ENCODE peak calls at places on chromosomes 3 and 15, in eight cellular contexts. One of them, this sample, is unnamed.

GRCh38 chr3:186381424-186382216 is 19.6 kb upstream of the DGKG start:
- DNase-seq in heart left ventricle: no peak
- DNase-seq in type B pancreatic cell: no peak
- DNase-seq in GM20000: no peak
- DNase-seq in omental fat pad: no peak
- DNase-seq in astrocyte of the spinal cord: no peak
- DNase-seq in AG09309: no peak
- DNase-seq in mesothelial cell of epicardium: no peak
- DNase-seq in this sample: no peak

GRCh38 chr3:146092230-146092629 is 68.8 kb downstream of the PLOD2 start:
- DNase-seq in heart left ventricle: no peak
- DNase-seq in type B pancreatic cell: no peak
- DNase-seq in GM20000: no peak
- DNase-seq in omental fat pad: no peak
- DNase-seq in astrocyte of the spinal cord: peak
- DNase-seq in AG09309: no peak
- DNase-seq in mesothelial cell of epicardium: no peak
- DNase-seq in this sample: no peak

GRCh38 chr3:148718982-148719862 is 21.5 kb downstream of the AGTR1 start:
- DNase-seq in heart left ventricle: no peak
- DNase-seq in type B pancreatic cell: no peak
- DNase-seq in GM20000: no peak
- DNase-seq in omental fat pad: no peak
- DNase-seq in astrocyte of the spinal cord: peak
- DNase-seq in AG09309: no peak
- DNase-seq in mesothelial cell of epicardium: no peak
- DNase-seq in this sample: no peak

GRCh38 chr3:187016639-187017345 is 86.5 kb downstream of the ST6GAL1 start:
- DNase-seq in heart left ventricle: no peak
- DNase-seq in type B pancreatic cell: no peak
- DNase-seq in GM20000: no peak
- DNase-seq in omental fat pad: no peak
- DNase-seq in astrocyte of the spinal cord: no peak
- DNase-seq in AG09309: no peak
- DNase-seq in mesothelial cell of epicardium: no peak
- DNase-seq in this sample: no peak

GRCh38 chr3:59246719-59247401 is 197.0 kb upstream of the CFAP20DC start:
- DNase-seq in heart left ventricle: no peak
- DNase-seq in type B pancreatic cell: no peak
- DNase-seq in GM20000: peak
- DNase-seq in omental fat pad: no peak
- DNase-seq in astrocyte of the spinal cord: no peak
- DNase-seq in AG09309: no peak
- DNase-seq in mesothelial cell of epicardium: no peak
- DNase-seq in this sample: no peak

GRCh38 chr15:77698481-77698880 is 65.8 kb upstream of the LINGO1 start:
- DNase-seq in heart left ventricle: no peak
- DNase-seq in type B pancreatic cell: no peak
- DNase-seq in GM20000: no peak
- DNase-seq in omental fat pad: no peak
- DNase-seq in astrocyte of the spinal cord: no peak
- DNase-seq in AG09309: no peak
- DNase-seq in mesothelial cell of epicardium: no peak
- DNase-seq in this sample: no peak

GRCh38 chr15:38129531-38130199 is 123.0 kb upstream of the SPRED1 start:
- DNase-seq in heart left ventricle: no peak
- DNase-seq in type B pancreatic cell: no peak
- DNase-seq in GM20000: peak
- DNase-seq in omental fat pad: peak
- DNase-seq in astrocyte of the spinal cord: peak
- DNase-seq in AG09309: peak
- DNase-seq in mesothelial cell of epicardium: no peak
- DNase-seq in this sample: peak

GRCh38 chr3:176951144-176951543 is 246.1 kb downstream of the TBL1XR1 start:
- DNase-seq in heart left ventricle: no peak
- DNase-seq in type B pancreatic cell: no peak
- DNase-seq in GM20000: no peak
- DNase-seq in omental fat pad: no peak
- DNase-seq in astrocyte of the spinal cord: no peak
- DNase-seq in AG09309: no peak
- DNase-seq in mesothelial cell of epicardium: no peak
- DNase-seq in this sample: no peak

GRCh38 chr15:70633394-70633793 is 130.0 kb downstream of the UACA start:
- DNase-seq in heart left ventricle: no peak
- DNase-seq in type B pancreatic cell: no peak
- DNase-seq in GM20000: no peak
- DNase-seq in omental fat pad: no peak
- DNase-seq in astrocyte of the spinal cord: no peak
- DNase-seq in AG09309: no peak
- DNase-seq in mesothelial cell of epicardium: no peak
- DNase-seq in this sample: no peak

GRCh38 chr3:13419356-13420050 is 619 bp downstream of the NUP210 start:
- DNase-seq in heart left ventricle: peak
- DNase-seq in type B pancreatic cell: no peak
- DNase-seq in GM20000: peak
- DNase-seq in omental fat pad: no peak
- DNase-seq in astrocyte of the spinal cord: no peak
- DNase-seq in AG09309: no peak
- DNase-seq in mesothelial cell of epicardium: peak
- DNase-seq in this sample: peak

GRCh38 chr3:11236588-11237461 is 35.4 kb upstream of the ATG7 start:
- DNase-seq in heart left ventricle: peak
- DNase-seq in type B pancreatic cell: no peak
- DNase-seq in GM20000: peak
- DNase-seq in omental fat pad: peak
- DNase-seq in astrocyte of the spinal cord: peak
- DNase-seq in AG09309: no peak
- DNase-seq in mesothelial cell of epicardium: peak
- DNase-seq in this sample: peak

GRCh38 chr3:152073267-152073666 is 195.5 kb upstream of the MBNL1 start:
- DNase-seq in heart left ventricle: no peak
- DNase-seq in type B pancreatic cell: no peak
- DNase-seq in GM20000: no peak
- DNase-seq in omental fat pad: no peak
- DNase-seq in astrocyte of the spinal cord: peak
- DNase-seq in AG09309: no peak
- DNase-seq in mesothelial cell of epicardium: no peak
- DNase-seq in this sample: no peak

GRCh38 chr15:70203981-70204560 is 106.4 kb upstream of the TLE3 start:
- DNase-seq in heart left ventricle: no peak
- DNase-seq in type B pancreatic cell: no peak
- DNase-seq in GM20000: no peak
- DNase-seq in omental fat pad: no peak
- DNase-seq in astrocyte of the spinal cord: no peak
- DNase-seq in AG09309: no peak
- DNase-seq in mesothelial cell of epicardium: no peak
- DNase-seq in this sample: no peak

GRCh38 chr15:53834214-53834613 is 74.8 kb upstream of the WDR72 start:
- DNase-seq in heart left ventricle: no peak
- DNase-seq in type B pancreatic cell: no peak
- DNase-seq in GM20000: no peak
- DNase-seq in omental fat pad: no peak
- DNase-seq in astrocyte of the spinal cord: no peak
- DNase-seq in AG09309: no peak
- DNase-seq in mesothelial cell of epicardium: no peak
- DNase-seq in this sample: no peak

GRCh38 chr15:38996111-38996541 is 431.5 kb upstream of the RASGRP1 start:
- DNase-seq in heart left ventricle: no peak
- DNase-seq in type B pancreatic cell: no peak
- DNase-seq in GM20000: no peak
- DNase-seq in omental fat pad: no peak
- DNase-seq in astrocyte of the spinal cord: peak
- DNase-seq in AG09309: peak
- DNase-seq in mesothelial cell of epicardium: no peak
- DNase-seq in this sample: no peak

GRCh38 chr15:39682366-39682765 is 100.3 kb downstream of the FSIP1 start:
- DNase-seq in heart left ventricle: no peak
- DNase-seq in type B pancreatic cell: no peak
- DNase-seq in GM20000: no peak
- DNase-seq in omental fat pad: no peak
- DNase-seq in astrocyte of the spinal cord: peak
- DNase-seq in AG09309: peak
- DNase-seq in mesothelial cell of epicardium: no peak
- DNase-seq in this sample: no peak

GRCh38 chr15:68820205-68820588 is 498 bp downstream of the ANP32A start:
- DNase-seq in heart left ventricle: peak
- DNase-seq in type B pancreatic cell: peak
- DNase-seq in GM20000: peak
- DNase-seq in omental fat pad: no peak
- DNase-seq in astrocyte of the spinal cord: peak
- DNase-seq in AG09309: no peak
- DNase-seq in mesothelial cell of epicardium: peak
- DNase-seq in this sample: peak

GRCh38 chr3:120435621-120436020 is 15.2 kb downstream of the FSTL1 start:
- DNase-seq in heart left ventricle: no peak
- DNase-seq in type B pancreatic cell: no peak
- DNase-seq in GM20000: no peak
- DNase-seq in omental fat pad: no peak
- DNase-seq in astrocyte of the spinal cord: peak
- DNase-seq in AG09309: no peak
- DNase-seq in mesothelial cell of epicardium: no peak
- DNase-seq in this sample: no peak

GRCh38 chr3:51384145-51384729 is 854 bp upstream of the MANF start:
- DNase-seq in heart left ventricle: peak
- DNase-seq in type B pancreatic cell: no peak
- DNase-seq in GM20000: peak
- DNase-seq in omental fat pad: no peak
- DNase-seq in astrocyte of the spinal cord: no peak
- DNase-seq in AG09309: no peak
- DNase-seq in mesothelial cell of epicardium: no peak
- DNase-seq in this sample: no peak

GRCh38 chr3:175383366-175383765 is 524.2 kb downstream of the NAALADL2 start:
- DNase-seq in heart left ventricle: no peak
- DNase-seq in type B pancreatic cell: no peak
- DNase-seq in GM20000: no peak
- DNase-seq in omental fat pad: no peak
- DNase-seq in astrocyte of the spinal cord: no peak
- DNase-seq in AG09309: no peak
- DNase-seq in mesothelial cell of epicardium: no peak
- DNase-seq in this sample: no peak

GRCh38 chr15:25670025-25670554 is 193.0 kb downstream of the ATP10A start:
- DNase-seq in heart left ventricle: peak
- DNase-seq in type B pancreatic cell: no peak
- DNase-seq in GM20000: no peak
- DNase-seq in omental fat pad: no peak
- DNase-seq in astrocyte of the spinal cord: peak
- DNase-seq in AG09309: no peak
- DNase-seq in mesothelial cell of epicardium: peak
- DNase-seq in this sample: peak

GRCh38 chr3:159987291-159987711 is 1.3 kb upstream of the IL12A start:
- DNase-seq in heart left ventricle: no peak
- DNase-seq in type B pancreatic cell: no peak
- DNase-seq in GM20000: no peak
- DNase-seq in omental fat pad: no peak
- DNase-seq in astrocyte of the spinal cord: peak
- DNase-seq in AG09309: no peak
- DNase-seq in mesothelial cell of epicardium: no peak
- DNase-seq in this sample: no peak
- TF ChIP-seq CTCF in heart left ventricle: no peak
- TF ChIP-seq CTCF in type B pancreatic cell: peak
- TF ChIP-seq CTCF in GM20000: no peak
- TF ChIP-seq CTCF in omental fat pad: no peak
- TF ChIP-seq CTCF in astrocyte of the spinal cord: peak
- TF ChIP-seq CTCF in AG09309: peak
- TF ChIP-seq CTCF in mesothelial cell of epicardium: no peak
- TF ChIP-seq CTCF in this sample: peak

GRCh38 chr15:58842713-58843396 is 71.8 kb downstream of the MINDY2 start:
- DNase-seq in heart left ventricle: no peak
- DNase-seq in type B pancreatic cell: no peak
- DNase-seq in GM20000: peak
- DNase-seq in omental fat pad: no peak
- DNase-seq in astrocyte of the spinal cord: no peak
- DNase-seq in AG09309: no peak
- DNase-seq in mesothelial cell of epicardium: no peak
- DNase-seq in this sample: no peak

GRCh38 chr15:58840048-58840447 is 68.9 kb downstream of the MINDY2 start:
- DNase-seq in heart left ventricle: no peak
- DNase-seq in type B pancreatic cell: no peak
- DNase-seq in GM20000: no peak
- DNase-seq in omental fat pad: no peak
- DNase-seq in astrocyte of the spinal cord: no peak
- DNase-seq in AG09309: peak
- DNase-seq in mesothelial cell of epicardium: no peak
- DNase-seq in this sample: no peak

GRCh38 chr15:58839485-58839884 is 68.4 kb downstream of the MINDY2 start:
- DNase-seq in heart left ventricle: no peak
- DNase-seq in type B pancreatic cell: no peak
- DNase-seq in GM20000: peak
- DNase-seq in omental fat pad: no peak
- DNase-seq in astrocyte of the spinal cord: no peak
- DNase-seq in AG09309: no peak
- DNase-seq in mesothelial cell of epicardium: no peak
- DNase-seq in this sample: no peak
- TF ChIP-seq CTCF in heart left ventricle: no peak
- TF ChIP-seq CTCF in type B pancreatic cell: peak
- TF ChIP-seq CTCF in GM20000: peak
- TF ChIP-seq CTCF in omental fat pad: no peak
- TF ChIP-seq CTCF in astrocyte of the spinal cord: no peak
- TF ChIP-seq CTCF in AG09309: peak
- TF ChIP-seq CTCF in mesothelial cell of epicardium: no peak
- TF ChIP-seq CTCF in this sample: peak

DNA sequence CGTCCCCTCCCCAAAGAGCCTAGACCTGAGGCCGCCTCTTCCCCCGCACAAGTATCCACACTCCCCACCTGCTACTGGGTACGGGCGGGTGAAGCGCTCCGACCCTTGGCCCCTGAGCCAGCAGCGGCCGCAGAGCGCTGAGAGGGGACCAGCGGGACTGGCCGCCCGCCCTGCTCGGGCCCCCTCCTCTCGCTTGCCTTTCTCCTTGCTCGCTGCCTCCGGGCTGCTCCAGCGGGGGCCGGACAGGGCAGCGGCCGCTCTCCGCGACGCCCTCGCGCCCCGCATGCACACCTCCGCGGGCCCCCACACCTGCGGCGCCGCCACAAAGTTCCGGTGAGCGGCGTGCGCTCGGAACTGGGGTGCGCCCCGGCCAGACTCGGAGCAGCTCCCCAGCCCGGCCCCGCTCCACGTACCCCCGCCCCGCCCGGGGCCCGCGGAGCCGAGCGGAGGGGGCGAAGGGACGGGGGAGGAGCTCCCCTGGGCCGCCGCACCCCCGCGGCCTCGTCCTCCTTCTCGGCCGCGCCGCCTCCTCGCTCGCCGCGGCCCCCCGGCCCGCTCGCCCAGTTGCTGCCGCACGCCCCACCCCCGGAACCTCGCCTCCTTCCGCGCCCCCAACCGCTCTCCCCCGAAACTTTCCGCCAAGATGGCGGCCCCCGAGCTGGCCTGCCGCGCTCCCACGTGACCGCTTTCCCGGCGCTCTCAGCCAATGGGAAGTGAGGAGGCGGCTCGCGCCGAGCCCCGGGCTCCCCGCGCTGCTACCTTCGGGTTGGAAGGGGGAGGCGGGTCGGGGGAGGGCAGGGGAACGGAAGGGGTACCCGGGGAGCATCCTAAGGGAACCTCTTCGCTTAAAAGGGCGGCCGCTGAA is 704 bp downstream of the DLG1 start:
- DNase-seq in heart left ventricle: peak
- DNase-seq in type B pancreatic cell: peak
- DNase-seq in GM20000: peak
- DNase-seq in omental fat pad: peak
- DNase-seq in astrocyte of the spinal cord: peak
- DNase-seq in AG09309: no peak
- DNase-seq in mesothelial cell of epicardium: peak
- DNase-seq in this sample: peak
- TF ChIP-seq CTCF in heart left ventricle: no peak
- TF ChIP-seq CTCF in type B pancreatic cell: no peak
- TF ChIP-seq CTCF in GM20000: no peak
- TF ChIP-seq CTCF in omental fat pad: no peak
- TF ChIP-seq CTCF in astrocyte of the spinal cord: no peak
- TF ChIP-seq CTCF in AG09309: no peak
- TF ChIP-seq CTCF in mesothelial cell of epicardium: no peak
- TF ChIP-seq CTCF in this sample: no peak

GRCh38 chr15:89230277-89230676 is 8.9 kb upstream of the RLBP1 start:
- DNase-seq in heart left ventricle: no peak
- DNase-seq in type B pancreatic cell: no peak
- DNase-seq in GM20000: no peak
- DNase-seq in omental fat pad: no peak
- DNase-seq in astrocyte of the spinal cord: no peak
- DNase-seq in AG09309: no peak
- DNase-seq in mesothelial cell of epicardium: no peak
- DNase-seq in this sample: no peak
- TF ChIP-seq CTCF in heart left ventricle: no peak
- TF ChIP-seq CTCF in type B pancreatic cell: no peak
- TF ChIP-seq CTCF in GM20000: no peak
- TF ChIP-seq CTCF in omental fat pad: no peak
- TF ChIP-seq CTCF in astrocyte of the spinal cord: peak
- TF ChIP-seq CTCF in AG09309: peak
- TF ChIP-seq CTCF in mesothelial cell of epicardium: no peak
- TF ChIP-seq CTCF in this sample: no peak